ENCODE peak calls at places on chromosome 20, in five cellular contexts. O is GM12878, L is heart right ventricle, G is adipocyte, X is psoas muscle. P is an unnamed sample.

GRCh38 chr20:35306931-35307517 is 14.8 kb upstream of the FAM83C start:
- DNase-seq in L (peak; percentile 37), O (no peak), X (peak; percentile 80), G (peak; percentile 66), P (peak; percentile 77)

GRCh38 chr20:63858393-63859165 is 2.7 kb upstream of the ABHD16B start:
- DNase-seq in G (no peak), X (no peak), O (no peak), L (peak; percentile 85), P (no peak)

GRCh38 chr20:38139919-38140753 is 24.9 kb downstream of the TGM2 start:
- DNase-seq in G (no peak), L (no peak), X (no peak), O (no peak), P (no peak)

GRCh38 chr20:33249456-33249855 is 13.7 kb downstream of the BPIFA1 start:
- DNase-seq in O (no peak), G (no peak), X (no peak), L (no peak), P (no peak)

GRCh38 chr20:61306935-61307475 is 54.9 kb downstream of the CDH4 start:
- DNase-seq in L (no peak), G (no peak), X (no peak), O (no peak), P (peak; percentile 83)

GRCh38 chr20:46784450-46785127 is 75.1 kb downstream of the SLC2A10 start:
- DNase-seq in G (peak; percentile 50), X (no peak), O (no peak), L (no peak), P (no peak)

GRCh38 chr20:60764771-60765170 is 487.3 kb upstream of the CDH4 start:
- DNase-seq in X (no peak), O (no peak), G (no peak), L (no peak), P (no peak)

GRCh38 chr20:61023612-61024011 is 228.4 kb upstream of the CDH4 start:
- DNase-seq in X (no peak), O (no peak), L (no peak), G (no peak), P (no peak)

GRCh38 chr20:59446361-59446760 is 145.9 kb downstream of the EDN3 start:
- DNase-seq in O (no peak), G (no peak), X (no peak), L (no peak), P (no peak)

GRCh38 chr20:19968488-19969073 is 48.6 kb upstream of the NAA20 start:
- DNase-seq in O (no peak), L (no peak), G (no peak), X (no peak), P (no peak)

DNA sequence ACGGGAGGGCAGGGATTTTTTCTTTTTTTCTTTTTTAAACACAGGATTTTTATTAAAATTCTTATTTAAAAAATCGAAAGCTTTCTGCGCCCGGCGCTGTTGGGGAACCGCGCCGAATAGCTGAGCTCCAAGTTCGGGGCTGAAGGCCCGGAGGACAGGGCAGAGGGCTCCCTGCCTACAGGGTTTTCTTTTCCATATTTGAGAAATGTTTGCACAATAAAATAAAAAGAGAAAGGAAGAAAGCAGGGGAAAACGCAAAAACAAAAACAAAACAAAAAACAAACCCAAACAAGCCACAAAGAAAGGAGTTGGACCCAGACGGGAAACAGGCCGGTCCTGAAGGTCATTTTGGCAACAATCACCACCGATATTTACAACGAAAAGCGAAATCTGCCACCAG is 2.9 kb downstream of the NKX2-2 start:
- DNase-seq in O (no peak), L (no peak), G (no peak), X (no peak), P (no peak)
- H3K27me3 ChIP-seq in O (peaks cover 17% of the 10 kb centered on the region), L (peaks cover 100% of the 10 kb centered on the region), G (peaks cover 68% of the 10 kb centered on the region), X (peaks cover 100% of the 10 kb centered on the region), P (peaks cover 98% of the 10 kb centered on the region)

GRCh38 chr20:41048475-41049242 is 20.0 kb downstream of the TOP1 start:
- DNase-seq in O (no peak), X (no peak), L (no peak), G (no peak), P (no peak)

GRCh38 chr20:41046716-41047115 is 18.1 kb downstream of the TOP1 start:
- DNase-seq in X (no peak), L (no peak), G (no peak), O (no peak), P (no peak)

GRCh38 chr20:41045680-41046079 is 17.1 kb downstream of the TOP1 start:
- DNase-seq in L (no peak), X (no peak), G (no peak), O (no peak), P (no peak)

GRCh38 chr20:41047975-41048305 is 19.3 kb downstream of the TOP1 start:
- DNase-seq in X (no peak), L (no peak), G (peak; percentile 72), O (no peak), P (peak; percentile 73)

GRCh38 chr20:41047279-41047974 is 18.8 kb downstream of the TOP1 start:
- DNase-seq in O (no peak), L (no peak), G (no peak), X (no peak), P (peak; percentile 75)
- H3K27me3 ChIP-seq in O (no peaks in the 10 kb centered on the region), L (no peaks in the 10 kb centered on the region), G (no peaks in the 10 kb centered on the region), X (no peaks in the 10 kb centered on the region), P (no peaks in the 10 kb centered on the region)

DNA sequence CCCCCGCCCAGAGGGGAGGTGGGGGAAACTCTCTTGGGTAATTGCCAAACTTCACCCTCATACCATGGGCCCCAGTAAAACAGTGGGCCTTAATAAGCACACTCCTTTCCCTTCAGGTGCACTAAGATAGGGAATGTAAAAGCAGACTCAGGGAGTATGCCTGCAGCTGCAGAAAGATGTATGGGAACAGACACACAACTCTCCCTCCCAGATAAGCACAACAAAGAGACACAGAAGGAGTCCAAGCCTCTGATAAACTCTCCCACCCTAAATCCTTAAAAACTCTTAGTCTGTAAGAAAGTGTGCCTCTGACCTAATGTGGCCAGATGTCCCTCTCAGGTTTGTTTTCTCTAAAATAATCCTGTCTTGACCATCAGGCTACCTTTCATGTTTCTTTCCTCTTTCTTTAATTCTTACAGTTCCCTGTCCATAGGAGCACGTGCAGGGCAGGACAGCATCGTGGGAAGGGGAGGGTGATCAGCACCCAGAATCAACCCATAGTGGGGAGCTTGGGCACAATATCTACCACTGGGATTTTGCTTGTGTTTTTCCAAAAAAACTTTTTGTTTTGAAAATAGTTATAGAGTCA is 11.3 kb upstream of the CTCFL start:
- DNase-seq in G (no peak), L (no peak), X (no peak), O (no peak), P (no peak)
- H3K27me3 ChIP-seq in G (peaks cover 61% of the 10 kb centered on the region), L (peaks cover 11% of the 10 kb centered on the region), X (peaks cover 9% of the 10 kb centered on the region), O (peaks cover 7% of the 10 kb centered on the region), P (peaks cover 84% of the 10 kb centered on the region)

DNA sequence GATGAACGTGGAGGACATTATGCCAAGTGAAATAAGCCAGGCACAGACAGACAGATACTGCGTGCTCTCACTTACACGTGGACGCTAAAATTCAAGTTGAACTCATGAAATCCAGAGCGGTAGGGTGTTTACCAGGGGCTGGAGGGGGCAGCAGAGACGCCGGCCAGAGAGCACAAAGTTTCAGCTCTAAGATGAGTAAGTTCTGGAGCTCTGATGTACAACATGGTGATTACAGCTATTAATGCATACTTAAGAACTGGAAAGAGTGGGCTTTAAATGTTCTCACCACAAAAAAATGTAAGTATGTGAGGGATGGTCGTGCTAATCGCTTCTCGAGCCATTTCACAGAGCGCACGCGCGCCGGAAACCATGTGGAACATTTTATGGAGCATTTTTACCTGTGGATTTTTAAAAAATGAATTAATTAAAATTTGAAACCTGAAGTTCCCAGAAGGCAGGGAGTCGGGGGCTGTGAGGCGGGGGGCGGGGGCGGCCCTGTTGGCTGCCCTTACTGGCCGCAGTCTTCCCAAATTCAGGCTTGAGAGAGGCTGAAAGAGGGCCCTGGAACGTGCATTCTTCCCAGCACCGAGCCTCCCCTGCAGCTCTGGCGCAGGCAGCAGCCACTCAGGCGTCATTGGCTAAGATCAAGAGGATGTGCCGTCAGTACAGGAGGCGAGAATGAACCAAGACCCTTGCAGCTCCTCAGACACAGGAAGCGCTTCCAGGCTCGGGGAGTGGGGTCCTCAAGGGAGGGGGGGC is 8.6 kb upstream of the SLCO4A1 start:
- DNase-seq in L (no peak), X (no peak), G (no peak), O (no peak), P (no peak)
- H3K27me3 ChIP-seq in L (peaks cover 30% of the 10 kb centered on the region), X (peaks cover 32% of the 10 kb centered on the region), G (peaks cover 29% of the 10 kb centered on the region), O (peaks cover 3% of the 10 kb centered on the region), P (peaks cover 46% of the 10 kb centered on the region)

GRCh38 chr20:973785-974194 is 28.3 kb downstream of the RSPO4 start:
- DNase-seq in L (no peak), O (peak; percentile 1), G (peak; percentile 27), X (no peak), P (peak; percentile 33)

GRCh38 chr20:965956-966355 is 36.2 kb downstream of the RSPO4 start:
- DNase-seq in O (no peak), X (no peak), L (no peak), G (no peak), P (no peak)

GRCh38 chr20:972256-972655 is 29.9 kb downstream of the RSPO4 start:
- DNase-seq in L (no peak), G (no peak), O (no peak), X (no peak), P (no peak)

GRCh38 chr20:967796-968742 is 34.0 kb downstream of the RSPO4 start:
- DNase-seq in L (no peak), G (no peak), X (no peak), O (peak; percentile 13), P (no peak)

GRCh38 chr20:969868-970267 is 32.2 kb downstream of the RSPO4 start:
- DNase-seq in O (no peak), L (no peak), G (no peak), X (peak; percentile 1), P (no peak)
- H3K27me3 ChIP-seq in O (no peaks in the 10 kb centered on the region), L (peaks cover 22% of the 10 kb centered on the region), G (peaks cover 44% of the 10 kb centered on the region), X (peaks cover 32% of the 10 kb centered on the region), P (peaks cover 2% of the 10 kb centered on the region)

GRCh38 chr20:22333885-22334545 is 250.4 kb downstream of the FOXA2 start:
- DNase-seq in X (peak; percentile 56), G (peak; percentile 77), O (no peak), L (peak; percentile 19), P (peak; percentile 22)
- H3K27me3 ChIP-seq in X (no peaks in the 10 kb centered on the region), G (peaks cover 62% of the 10 kb centered on the region), O (no peaks in the 10 kb centered on the region), L (peaks cover 39% of the 10 kb centered on the region), P (peaks cover 18% of the 10 kb centered on the region)

DNA sequence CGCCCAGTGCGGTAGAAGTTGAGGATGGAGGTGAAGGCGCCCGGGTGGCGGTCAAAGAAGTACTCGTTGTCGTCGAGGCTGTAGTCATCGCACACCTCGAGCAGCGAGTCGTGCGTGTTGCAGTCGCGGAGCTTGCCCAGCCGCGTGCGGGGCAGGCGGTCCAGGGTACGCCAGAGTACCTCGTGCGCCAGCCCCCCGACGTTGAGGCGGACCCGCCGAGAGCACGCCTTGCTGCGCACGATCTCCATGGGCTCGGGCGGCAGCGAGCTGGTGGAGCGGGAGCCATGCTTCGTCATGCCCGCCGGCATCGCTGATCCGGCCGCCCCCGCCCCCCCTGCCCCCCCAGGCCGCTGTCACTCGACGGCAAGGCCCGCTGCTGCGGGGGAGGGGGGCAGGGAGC is 295 bp downstream of the KCNB1 start:
- DNase-seq in X (no peak), G (no peak), L (no peak), O (no peak), P (no peak)
- H3K27me3 ChIP-seq in X (peaks cover 10% of the 10 kb centered on the region), G (peaks cover 37% of the 10 kb centered on the region), L (peaks cover 19% of the 10 kb centered on the region), O (peaks cover 7% of the 10 kb centered on the region), P (peaks cover 60% of the 10 kb centered on the region)

GRCh38 chr20:36336204-36336603 is 30.1 kb downstream of the DLGAP4 start:
- DNase-seq in G (no peak), L (no peak), X (no peak), O (no peak), P (no peak)
- H3K27me3 ChIP-seq in G (peaks cover 72% of the 10 kb centered on the region), L (peaks cover 81% of the 10 kb centered on the region), X (peaks cover 73% of the 10 kb centered on the region), O (peaks cover 8% of the 10 kb centered on the region), P (peaks cover 59% of the 10 kb centered on the region)

GRCh38 chr20:2745936-2746635 is 53.5 kb downstream of the EBF4 start:
- DNase-seq in X (no peak), L (no peak), G (no peak), O (no peak), P (no peak)
- H3K27me3 ChIP-seq in X (peaks cover 70% of the 10 kb centered on the region), L (peaks cover 5% of the 10 kb centered on the region), G (peaks cover 78% of the 10 kb centered on the region), O (peaks cover 5% of the 10 kb centered on the region), P (peaks cover 83% of the 10 kb centered on the region)

P was measured in foreskin keratinocyte.